ENCODE peak calls at places on chromosomes 4 and X, in nine cellular contexts. One of them, this sample, is unnamed.

GRCh38 chr4:138256608-138257007 is 14.5 kb upstream of the SLC7A11 start:
- DNase-seq in Panc1: no peak
- DNase-seq in suprapubic skin: no peak
- DNase-seq in endothelial cell of umbilical vein: no peak
- DNase-seq in prostate gland: peak; percentile 12
- DNase-seq in sigmoid colon: no peak
- DNase-seq in SK-N-MC: no peak
- DNase-seq in stomach: no peak
- DNase-seq in upper lobe of left lung: no peak
- DNase-seq in this sample: no peak

GRCh38 chr4:145195167-145195952 is 15.0 kb upstream of the OTUD4 start:
- DNase-seq in sigmoid colon: no peak
- DNase-seq in suprapubic skin: no peak
- DNase-seq in SK-N-MC: no peak
- DNase-seq in prostate gland: no peak
- DNase-seq in endothelial cell of umbilical vein: no peak
- DNase-seq in upper lobe of left lung: no peak
- DNase-seq in stomach: no peak
- DNase-seq in Panc1: no peak
- DNase-seq in this sample: no peak

GRCh38 chr4:137968956-137969709 is 273.0 kb downstream of the SLC7A11 start:
- DNase-seq in upper lobe of left lung: no peak
- DNase-seq in stomach: no peak
- DNase-seq in Panc1: no peak
- DNase-seq in suprapubic skin: no peak
- DNase-seq in endothelial cell of umbilical vein: no peak
- DNase-seq in sigmoid colon: no peak
- DNase-seq in prostate gland: no peak
- DNase-seq in SK-N-MC: no peak
- DNase-seq in this sample: no peak

GRCh38 chrX:39969826-39970569 is 127.8 kb downstream of the BCOR start:
- DNase-seq in upper lobe of left lung: no peak
- DNase-seq in SK-N-MC: no peak
- DNase-seq in endothelial cell of umbilical vein: peak; percentile 35
- DNase-seq in Panc1: no peak
- DNase-seq in stomach: no peak
- DNase-seq in suprapubic skin: no peak
- DNase-seq in prostate gland: no peak
- DNase-seq in sigmoid colon: no peak
- DNase-seq in this sample: no peak

GRCh38 chrX:925652-926061 is 286.8 kb downstream of the CRLF2 start:
- DNase-seq in suprapubic skin: peak; percentile 42
- DNase-seq in stomach: no peak
- DNase-seq in endothelial cell of umbilical vein: no peak
- DNase-seq in SK-N-MC: no peak
- DNase-seq in upper lobe of left lung: no peak
- DNase-seq in Panc1: no peak
- DNase-seq in prostate gland: no peak
- DNase-seq in sigmoid colon: no peak
- DNase-seq in this sample: no peak

GRCh38 chr4:144894525-144894924 is 203.5 kb downstream of the ANAPC10 start:
- DNase-seq in prostate gland: no peak
- DNase-seq in SK-N-MC: no peak
- DNase-seq in Panc1: no peak
- DNase-seq in sigmoid colon: no peak
- DNase-seq in stomach: no peak
- DNase-seq in endothelial cell of umbilical vein: no peak
- DNase-seq in suprapubic skin: no peak
- DNase-seq in upper lobe of left lung: peak; percentile 26
- DNase-seq in this sample: no peak

GRCh38 chrX:112270991-112271390 is 188.4 kb upstream of the TRPC5 start:
- DNase-seq in endothelial cell of umbilical vein: no peak
- DNase-seq in upper lobe of left lung: no peak
- DNase-seq in stomach: no peak
- DNase-seq in SK-N-MC: no peak
- DNase-seq in Panc1: no peak
- DNase-seq in suprapubic skin: no peak
- DNase-seq in prostate gland: no peak
- DNase-seq in sigmoid colon: no peak
- DNase-seq in this sample: no peak

GRCh38 chrX:38052096-38052495 is 45.7 kb downstream of the SYTL5 start:
- DNase-seq in endothelial cell of umbilical vein: peak; percentile 35
- DNase-seq in stomach: no peak
- DNase-seq in suprapubic skin: no peak
- DNase-seq in SK-N-MC: no peak
- DNase-seq in Panc1: no peak
- DNase-seq in prostate gland: no peak
- DNase-seq in upper lobe of left lung: no peak
- DNase-seq in sigmoid colon: no peak
- DNase-seq in this sample: no peak

GRCh38 chrX:57227691-57228090 is 58.8 kb upstream of the FAAH2 start:
- DNase-seq in prostate gland: no peak
- DNase-seq in endothelial cell of umbilical vein: no peak
- DNase-seq in suprapubic skin: no peak
- DNase-seq in upper lobe of left lung: no peak
- DNase-seq in sigmoid colon: no peak
- DNase-seq in Panc1: no peak
- DNase-seq in stomach: no peak
- DNase-seq in SK-N-MC: no peak
- DNase-seq in this sample: no peak

GRCh38 chrX:105822138-105823091 is at the start of gene NRK:
- DNase-seq in upper lobe of left lung: no peak
- DNase-seq in prostate gland: no peak
- DNase-seq in Panc1: no peak
- DNase-seq in endothelial cell of umbilical vein: peak; percentile 31
- DNase-seq in sigmoid colon: peak; percentile 67
- DNase-seq in SK-N-MC: no peak
- DNase-seq in suprapubic skin: no peak
- DNase-seq in stomach: no peak
- DNase-seq in this sample: peak; percentile 27

GRCh38 chr4:186823989-186824388 is 100.3 kb upstream of the FAT1 start:
- DNase-seq in endothelial cell of umbilical vein: no peak
- DNase-seq in SK-N-MC: no peak
- DNase-seq in prostate gland: no peak
- DNase-seq in sigmoid colon: no peak
- DNase-seq in stomach: no peak
- DNase-seq in Panc1: no peak
- DNase-seq in upper lobe of left lung: no peak
- DNase-seq in suprapubic skin: no peak
- DNase-seq in this sample: no peak

GRCh38 chr4:186021461-186022167 is 47.3 kb upstream of the TLR3 start:
- DNase-seq in endothelial cell of umbilical vein: peak; percentile 69
- DNase-seq in SK-N-MC: no peak
- DNase-seq in stomach: no peak
- DNase-seq in upper lobe of left lung: no peak
- DNase-seq in sigmoid colon: no peak
- DNase-seq in Panc1: peak; percentile 12
- DNase-seq in prostate gland: no peak
- DNase-seq in suprapubic skin: no peak
- DNase-seq in this sample: peak; percentile 82

GRCh38 chr4:128812360-128812958 is 3.0 kb downstream of the JADE1 start:
- DNase-seq in Panc1: no peak
- DNase-seq in sigmoid colon: peak; percentile 81
- DNase-seq in prostate gland: peak; percentile 23
- DNase-seq in upper lobe of left lung: peak; percentile 42
- DNase-seq in endothelial cell of umbilical vein: peak; percentile 68
- DNase-seq in suprapubic skin: peak; percentile 76
- DNase-seq in stomach: peak; percentile 35
- DNase-seq in SK-N-MC: no peak
- DNase-seq in this sample: peak; percentile 82

GRCh38 chr4:19402666-19403065 is 849.0 kb upstream of the SLIT2 start:
- DNase-seq in Panc1: no peak
- DNase-seq in upper lobe of left lung: no peak
- DNase-seq in suprapubic skin: no peak
- DNase-seq in prostate gland: no peak
- DNase-seq in endothelial cell of umbilical vein: no peak
- DNase-seq in sigmoid colon: no peak
- DNase-seq in SK-N-MC: no peak
- DNase-seq in stomach: no peak
- DNase-seq in this sample: no peak

GRCh38 chr4:19406789-19407188 is 844.9 kb upstream of the SLIT2 start:
- DNase-seq in sigmoid colon: no peak
- DNase-seq in endothelial cell of umbilical vein: no peak
- DNase-seq in prostate gland: no peak
- DNase-seq in SK-N-MC: no peak
- DNase-seq in suprapubic skin: no peak
- DNase-seq in upper lobe of left lung: no peak
- DNase-seq in Panc1: no peak
- DNase-seq in stomach: no peak
- DNase-seq in this sample: no peak

GRCh38 chr4:19408488-19408887 is 843.2 kb upstream of the SLIT2 start:
- DNase-seq in prostate gland: no peak
- DNase-seq in stomach: no peak
- DNase-seq in suprapubic skin: no peak
- DNase-seq in SK-N-MC: no peak
- DNase-seq in Panc1: no peak
- DNase-seq in sigmoid colon: no peak
- DNase-seq in endothelial cell of umbilical vein: no peak
- DNase-seq in upper lobe of left lung: no peak
- DNase-seq in this sample: no peak

GRCh38 chr4:19400820-19401219 is 850.9 kb upstream of the SLIT2 start:
- DNase-seq in prostate gland: no peak
- DNase-seq in upper lobe of left lung: no peak
- DNase-seq in sigmoid colon: no peak
- DNase-seq in Panc1: no peak
- DNase-seq in endothelial cell of umbilical vein: no peak
- DNase-seq in SK-N-MC: no peak
- DNase-seq in stomach: no peak
- DNase-seq in suprapubic skin: no peak
- DNase-seq in this sample: no peak

GRCh38 chr4:19403786-19404185 is 847.9 kb upstream of the SLIT2 start:
- DNase-seq in Panc1: no peak
- DNase-seq in upper lobe of left lung: no peak
- DNase-seq in SK-N-MC: no peak
- DNase-seq in prostate gland: no peak
- DNase-seq in stomach: no peak
- DNase-seq in endothelial cell of umbilical vein: no peak
- DNase-seq in sigmoid colon: no peak
- DNase-seq in suprapubic skin: no peak
- DNase-seq in this sample: no peak
- TF ChIP-seq POLR2AphosphoS5 in Panc1: no peak
- TF ChIP-seq POLR2AphosphoS5 in upper lobe of left lung: no peak
- TF ChIP-seq POLR2AphosphoS5 in SK-N-MC: no peak
- TF ChIP-seq POLR2AphosphoS5 in prostate gland: no peak
- TF ChIP-seq POLR2AphosphoS5 in stomach: no peak
- TF ChIP-seq POLR2AphosphoS5 in endothelial cell of umbilical vein: no peak
- TF ChIP-seq POLR2AphosphoS5 in sigmoid colon: no peak
- TF ChIP-seq POLR2AphosphoS5 in suprapubic skin: no peak
- TF ChIP-seq POLR2AphosphoS5 in this sample: no peak

GRCh38 chr4:22515145-22515887 is 550 bp downstream of the ADGRA3 start:
- DNase-seq in Panc1: no peak
- DNase-seq in upper lobe of left lung: peak; percentile 71
- DNase-seq in sigmoid colon: peak; percentile 87
- DNase-seq in SK-N-MC: no peak
- DNase-seq in stomach: peak; percentile 77
- DNase-seq in suprapubic skin: peak; percentile 69
- DNase-seq in prostate gland: peak; percentile 73
- DNase-seq in endothelial cell of umbilical vein: peak; percentile 77
- DNase-seq in this sample: peak; percentile 86

GRCh38 chr4:22514001-22514400 is 1.9 kb downstream of the ADGRA3 start:
- DNase-seq in suprapubic skin: no peak
- DNase-seq in stomach: no peak
- DNase-seq in sigmoid colon: no peak
- DNase-seq in SK-N-MC: no peak
- DNase-seq in endothelial cell of umbilical vein: peak; percentile 48
- DNase-seq in Panc1: no peak
- DNase-seq in upper lobe of left lung: no peak
- DNase-seq in prostate gland: no peak
- DNase-seq in this sample: no peak

GRCh38 chr4:22514431-22514830 is 1.4 kb downstream of the ADGRA3 start:
- DNase-seq in stomach: no peak
- DNase-seq in upper lobe of left lung: no peak
- DNase-seq in endothelial cell of umbilical vein: no peak
- DNase-seq in suprapubic skin: no peak
- DNase-seq in sigmoid colon: no peak
- DNase-seq in Panc1: no peak
- DNase-seq in SK-N-MC: no peak
- DNase-seq in prostate gland: no peak
- DNase-seq in this sample: no peak

GRCh38 chr4:22512306-22512705 is 3.6 kb downstream of the ADGRA3 start:
- DNase-seq in prostate gland: no peak
- DNase-seq in endothelial cell of umbilical vein: no peak
- DNase-seq in sigmoid colon: no peak
- DNase-seq in upper lobe of left lung: no peak
- DNase-seq in stomach: no peak
- DNase-seq in SK-N-MC: no peak
- DNase-seq in Panc1: no peak
- DNase-seq in suprapubic skin: no peak
- DNase-seq in this sample: no peak

DNA sequence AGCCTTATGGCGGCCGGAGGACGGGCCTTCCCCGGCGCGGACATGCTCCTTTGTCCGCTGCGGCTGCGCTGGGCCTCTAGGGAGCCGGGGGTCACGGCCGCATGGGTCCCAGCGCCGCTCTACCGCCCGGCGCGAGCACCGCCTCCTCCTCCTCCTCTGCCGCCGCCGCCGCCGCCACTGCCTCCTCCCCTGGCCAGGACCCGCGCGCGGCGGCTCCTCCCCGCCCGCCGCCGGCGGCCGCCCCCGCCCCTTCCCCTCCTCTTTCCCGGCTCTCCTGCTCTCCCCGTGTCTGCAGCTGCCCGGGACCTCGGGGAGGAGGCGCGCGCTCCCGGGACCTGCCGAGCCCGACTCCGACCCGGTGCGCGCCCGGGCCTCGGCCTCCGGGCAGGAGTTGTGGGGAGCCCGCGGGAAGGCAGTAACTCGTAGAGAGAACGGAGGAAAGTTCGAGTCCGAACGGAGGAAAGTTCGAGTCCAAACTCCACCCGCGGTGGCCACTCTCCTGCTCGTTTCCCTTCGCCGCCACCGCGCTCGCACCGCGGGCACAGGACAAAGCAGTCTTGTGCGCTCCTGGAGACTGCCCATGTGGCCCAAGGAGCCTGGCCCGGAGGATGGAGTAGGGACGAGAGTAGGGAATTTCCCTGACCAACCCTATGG is at the start of gene ADGRA3:
- DNase-seq in upper lobe of left lung: peak; percentile 75
- DNase-seq in SK-N-MC: no peak
- DNase-seq in prostate gland: peak; percentile 69
- DNase-seq in endothelial cell of umbilical vein: peak; percentile 81
- DNase-seq in Panc1: no peak
- DNase-seq in suprapubic skin: peak; percentile 71
- DNase-seq in sigmoid colon: peak; percentile 88
- DNase-seq in stomach: peak; percentile 81
- DNase-seq in this sample: peak; percentile 94
- TF ChIP-seq POLR2AphosphoS5 in upper lobe of left lung: no peak
- TF ChIP-seq POLR2AphosphoS5 in SK-N-MC: no peak
- TF ChIP-seq POLR2AphosphoS5 in prostate gland: peak; percentile 8
- TF ChIP-seq POLR2AphosphoS5 in endothelial cell of umbilical vein: peak; percentile 10
- TF ChIP-seq POLR2AphosphoS5 in Panc1: peak; percentile 53
- TF ChIP-seq POLR2AphosphoS5 in suprapubic skin: no peak
- TF ChIP-seq POLR2AphosphoS5 in sigmoid colon: no peak
- TF ChIP-seq POLR2AphosphoS5 in stomach: no peak
- TF ChIP-seq POLR2AphosphoS5 in this sample: no peak

GRCh38 chr4:38782452-38783108 is at the start of gene TLR10:
- DNase-seq in upper lobe of left lung: peak; percentile 46
- DNase-seq in prostate gland: peak; percentile 40
- DNase-seq in endothelial cell of umbilical vein: peak; percentile 56
- DNase-seq in sigmoid colon: no peak
- DNase-seq in suprapubic skin: no peak
- DNase-seq in stomach: peak; percentile 36
- DNase-seq in Panc1: no peak
- DNase-seq in SK-N-MC: no peak
- DNase-seq in this sample: peak; percentile 53
- TF ChIP-seq POLR2AphosphoS5 in upper lobe of left lung: no peak
- TF ChIP-seq POLR2AphosphoS5 in prostate gland: no peak
- TF ChIP-seq POLR2AphosphoS5 in endothelial cell of umbilical vein: no peak
- TF ChIP-seq POLR2AphosphoS5 in sigmoid colon: no peak
- TF ChIP-seq POLR2AphosphoS5 in suprapubic skin: no peak
- TF ChIP-seq POLR2AphosphoS5 in stomach: no peak
- TF ChIP-seq POLR2AphosphoS5 in Panc1: no peak
- TF ChIP-seq POLR2AphosphoS5 in SK-N-MC: no peak
- TF ChIP-seq POLR2AphosphoS5 in this sample: no peak

GRCh38 chr4:42579903-42580302 is 77.0 kb downstream of the ATP8A1 start:
- DNase-seq in Panc1: no peak
- DNase-seq in upper lobe of left lung: no peak
- DNase-seq in sigmoid colon: no peak
- DNase-seq in prostate gland: no peak
- DNase-seq in SK-N-MC: no peak
- DNase-seq in suprapubic skin: no peak
- DNase-seq in endothelial cell of umbilical vein: no peak
- DNase-seq in stomach: no peak
- DNase-seq in this sample: no peak
- TF ChIP-seq POLR2AphosphoS5 in Panc1: no peak
- TF ChIP-seq POLR2AphosphoS5 in upper lobe of left lung: no peak
- TF ChIP-seq POLR2AphosphoS5 in sigmoid colon: no peak
- TF ChIP-seq POLR2AphosphoS5 in prostate gland: no peak
- TF ChIP-seq POLR2AphosphoS5 in SK-N-MC: no peak
- TF ChIP-seq POLR2AphosphoS5 in suprapubic skin: no peak
- TF ChIP-seq POLR2AphosphoS5 in endothelial cell of umbilical vein: no peak
- TF ChIP-seq POLR2AphosphoS5 in stomach: no peak
- TF ChIP-seq POLR2AphosphoS5 in this sample: no peak